ENCODE peak calls at places on chromosomes 13 and 19, in six cellular contexts. One of them, this sample, is unnamed.

GRCh38 chr13:36530050-36530789 is 97.9 kb downstream of the CCNA1 start:
- DNase-seq in cardiac fibroblast: peak
- DNase-seq in DMS 273 treated with DMSO at 0.1 percent for 48 hours: no peak
- DNase-seq in neural crest cell: no peak
- DNase-seq in T follicular helper cell: no peak
- DNase-seq in T-helper 17 cell: no peak
- DNase-seq in this sample: no peak

GRCh38 chr13:41720839-41721561 is 239.9 kb downstream of the VWA8 start:
- DNase-seq in cardiac fibroblast: no peak
- DNase-seq in DMS 273 treated with DMSO at 0.1 percent for 48 hours: no peak
- DNase-seq in neural crest cell: no peak
- DNase-seq in T follicular helper cell: no peak
- DNase-seq in T-helper 17 cell: no peak
- DNase-seq in this sample: no peak

GRCh38 chr19:48475369-48476068 is 6.3 kb downstream of the CYTH2 start:
- DNase-seq in cardiac fibroblast: no peak
- DNase-seq in DMS 273 treated with DMSO at 0.1 percent for 48 hours: no peak
- DNase-seq in neural crest cell: no peak
- DNase-seq in T follicular helper cell: no peak
- DNase-seq in T-helper 17 cell: no peak
- DNase-seq in this sample: no peak

GRCh38 chr19:10812196-10812595 is 23.8 kb downstream of the TMED1 start:
- DNase-seq in cardiac fibroblast: no peak
- DNase-seq in DMS 273 treated with DMSO at 0.1 percent for 48 hours: no peak
- DNase-seq in neural crest cell: no peak
- DNase-seq in T follicular helper cell: no peak
- DNase-seq in T-helper 17 cell: no peak
- DNase-seq in this sample: no peak

GRCh38 chr19:29815231-29815630 is 3.4 kb downstream of the CCNE1 start:
- DNase-seq in cardiac fibroblast: no peak
- DNase-seq in DMS 273 treated with DMSO at 0.1 percent for 48 hours: no peak
- DNase-seq in neural crest cell: no peak
- DNase-seq in T follicular helper cell: no peak
- DNase-seq in T-helper 17 cell: no peak
- DNase-seq in this sample: no peak

GRCh38 chr13:35712907-35713685 is 236.6 kb upstream of the MAB21L1 start:
- DNase-seq in cardiac fibroblast: peak
- DNase-seq in DMS 273 treated with DMSO at 0.1 percent for 48 hours: no peak
- DNase-seq in neural crest cell: no peak
- DNase-seq in T follicular helper cell: no peak
- DNase-seq in T-helper 17 cell: no peak
- DNase-seq in this sample: peak

GRCh38 chr13:27663947-27664346 is 42.3 kb downstream of the POLR1D start:
- DNase-seq in cardiac fibroblast: no peak
- DNase-seq in DMS 273 treated with DMSO at 0.1 percent for 48 hours: no peak
- DNase-seq in neural crest cell: no peak
- DNase-seq in T follicular helper cell: no peak
- DNase-seq in T-helper 17 cell: no peak
- DNase-seq in this sample: no peak

GRCh38 chr13:94343243-94343585 is 136.3 kb downstream of the DCT start:
- DNase-seq in cardiac fibroblast: peak
- DNase-seq in DMS 273 treated with DMSO at 0.1 percent for 48 hours: no peak
- DNase-seq in neural crest cell: no peak
- DNase-seq in T follicular helper cell: no peak
- DNase-seq in T-helper 17 cell: no peak
- DNase-seq in this sample: no peak

GRCh38 chr19:1744822-1745563 is 8.3 kb upstream of the ONECUT3 start:
- DNase-seq in cardiac fibroblast: no peak
- DNase-seq in DMS 273 treated with DMSO at 0.1 percent for 48 hours: no peak
- DNase-seq in neural crest cell: no peak
- DNase-seq in T follicular helper cell: no peak
- DNase-seq in T-helper 17 cell: no peak
- DNase-seq in this sample: no peak

GRCh38 chr19:5251096-5252065 is 89.2 kb downstream of the PTPRS start:
- DNase-seq in cardiac fibroblast: no peak
- DNase-seq in DMS 273 treated with DMSO at 0.1 percent for 48 hours: no peak
- DNase-seq in neural crest cell: no peak
- DNase-seq in T follicular helper cell: no peak
- DNase-seq in T-helper 17 cell: no peak
- DNase-seq in this sample: no peak

GRCh38 chr19:55115446-55116065 is 1.9 kb downstream of the PPP1R12C start:
- DNase-seq in cardiac fibroblast: peak
- DNase-seq in DMS 273 treated with DMSO at 0.1 percent for 48 hours: no peak
- DNase-seq in neural crest cell: no peak
- DNase-seq in T follicular helper cell: no peak
- DNase-seq in T-helper 17 cell: no peak
- DNase-seq in this sample: no peak

GRCh38 chr19:56748443-56748842 is 76.9 kb upstream of the ZNF835 start:
- DNase-seq in cardiac fibroblast: peak
- DNase-seq in DMS 273 treated with DMSO at 0.1 percent for 48 hours: no peak
- DNase-seq in neural crest cell: no peak
- DNase-seq in T follicular helper cell: no peak
- DNase-seq in T-helper 17 cell: no peak
- DNase-seq in this sample: no peak

This sample was measured in AG08395.